ENCODE peak calls at places on chromosomes 12 and 14, in ten cellular contexts. Z is colonic mucosa; X is GM20000; N is upper lobe of right lung; H is endothelial cell; A is endodermal cell; M is mammary epithelial cell; U is AG04449; C is CD8-positive, alpha-beta T cell; Y is AG10803. Q is an unnamed sample.

GRCh38 chr14:88793259-88793625 is 489 bp upstream of the EML5 start:
- DNase-seq in A (no peak), C (no peak), Y (no peak), M (no peak), N (no peak), Z (peak; percentile 20), X (no peak), H (no peak), U (no peak), Q (no peak)

GRCh38 chr12:47767197-47767724 is 5.8 kb upstream of the SLC48A1 start:
- DNase-seq in C (peak; percentile 73), U (no peak), A (peak; percentile 94), Y (peak; percentile 43), Z (peak; percentile 77), X (peak; percentile 79), M (no peak), N (no peak), H (peak; percentile 67), Q (no peak)

GRCh38 chr14:51638071-51638944 is 13.4 kb upstream of the FRMD6 start:
- DNase-seq in X (no peak), U (no peak), C (no peak), Y (peak; percentile 94), M (no peak), A (peak; percentile 77), Z (no peak), H (no peak), N (no peak), Q (no peak)

GRCh38 chr12:83850531-83850930 is 1062.1 kb downstream of the SLC6A15 start:
- DNase-seq in H (no peak), Z (no peak), X (no peak), N (no peak), A (no peak), U (no peak), M (peak; percentile 5), C (no peak), Y (no peak), Q (no peak)

GRCh38 chr14:76083796-76084195 is 67.9 kb upstream of the GPATCH2L start:
- DNase-seq in X (no peak), H (no peak), N (no peak), Y (no peak), Z (no peak), M (no peak), C (no peak), A (peak; percentile 69), U (no peak), Q (no peak)

GRCh38 chr12:68435816-68436215 is 103.7 kb upstream of the MDM1 start:
- DNase-seq in U (no peak), M (peak; percentile 71), H (no peak), Y (no peak), C (no peak), Z (no peak), X (no peak), A (no peak), N (no peak), Q (no peak)

GRCh38 chr14:89680156-89680555 is 263.1 kb upstream of the FOXN3 start:
- DNase-seq in X (no peak), M (no peak), Z (no peak), H (no peak), Y (no peak), A (no peak), N (no peak), U (no peak), C (no peak), Q (no peak)

GRCh38 chr12:128578045-128578444 is 245.7 kb downstream of the SLC15A4 start:
- DNase-seq in M (no peak), U (no peak), Y (no peak), C (no peak), N (no peak), Z (no peak), H (no peak), A (no peak), X (no peak), Q (no peak)

GRCh38 chr14:55136241-55136640 is 7.2 kb downstream of the LGALS3 start:
- DNase-seq in C (no peak), H (no peak), N (no peak), A (no peak), Z (no peak), M (peak; percentile 36), Y (peak; percentile 75), X (no peak), U (no peak), Q (no peak)

GRCh38 chr12:53623986-53624385 is 2.2 kb downstream of the ATF7 start:
- DNase-seq in A (no peak), M (no peak), X (no peak), H (no peak), U (no peak), C (no peak), Y (peak; percentile 54), Z (peak; percentile 50), N (no peak), Q (peak; percentile 19)

GRCh38 chr12:2640281-2640680 is 154.5 kb upstream of the FKBP4 start:
- DNase-seq in Z (no peak), A (peak; percentile 64), N (no peak), Y (peak; percentile 70), M (no peak), C (no peak), X (no peak), H (no peak), U (no peak), Q (peak; percentile 38)

GRCh38 chr14:104318558-104319488 is 180.4 kb downstream of the KIF26A start:
- DNase-seq in M (no peak), N (peak; percentile 60), Z (peak; percentile 10), C (no peak), U (no peak), H (peak; percentile 3), Y (no peak), A (no peak), X (no peak), Q (no peak)

GRCh38 chr12:12689672-12690287 is 6.2 kb downstream of the GPR19 start:
- DNase-seq in N (no peak), M (no peak), H (no peak), X (no peak), U (no peak), Y (no peak), C (no peak), A (no peak), Z (no peak), Q (no peak)

GRCh38 chr12:12696562-12697383 is 790 bp upstream of the GPR19 start:
- DNase-seq in Y (peak; percentile 84), M (peak; percentile 78), H (peak; percentile 88), U (peak; percentile 17), X (peak; percentile 72), N (peak; percentile 96), A (peak; percentile 95), C (peak; percentile 95), Z (peak; percentile 95), Q (peak; percentile 61)

GRCh38 chr12:12691549-12691948 is 4.4 kb downstream of the GPR19 start:
- DNase-seq in A (no peak), X (peak; percentile 27), C (no peak), Z (no peak), M (no peak), N (no peak), Y (no peak), H (no peak), U (no peak), Q (no peak)

GRCh38 chr12:12693111-12693671 is 2.8 kb downstream of the GPR19 start:
- DNase-seq in N (no peak), A (peak; percentile 60), C (no peak), U (no peak), M (no peak), X (no peak), Z (no peak), Y (no peak), H (no peak), Q (no peak)
- TF ChIP-seq CTCF in N (no peak), A (no peak), C (no peak), U (no peak), M (no peak), X (no peak), Z (no peak), Y (no peak), H (no peak), Q (no peak)

DNA sequence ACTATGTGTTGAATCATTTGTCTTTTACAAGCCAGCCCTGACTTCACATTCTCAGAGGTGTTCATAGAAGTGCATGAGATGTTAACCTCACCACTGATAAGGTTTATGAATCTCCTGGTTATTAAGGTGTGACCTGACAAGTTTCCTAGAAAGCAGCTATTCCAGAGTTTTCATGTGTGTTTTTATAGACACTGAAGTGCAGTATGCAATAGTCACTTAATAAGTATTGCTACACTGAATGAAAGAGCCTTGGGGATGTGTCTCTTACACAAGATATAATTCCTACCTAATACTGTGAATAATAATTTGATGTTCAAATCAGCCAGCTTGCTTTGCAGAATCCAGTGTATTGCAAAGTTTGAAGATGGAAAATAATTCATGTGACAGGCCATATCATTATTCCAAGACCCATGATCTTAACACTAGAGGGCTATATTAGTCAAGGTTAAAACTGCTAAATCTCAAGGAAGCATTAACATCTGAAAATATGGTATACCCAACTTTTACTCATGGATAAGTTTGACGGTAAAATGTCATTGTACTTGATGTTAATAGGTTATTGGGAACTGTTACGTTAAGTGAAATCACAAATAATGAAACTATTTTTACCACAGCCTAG is 13.0 kb downstream of the SLC25A3 start:
- DNase-seq in U (no peak), M (no peak), Y (no peak), Z (no peak), N (no peak), H (no peak), C (no peak), A (no peak), X (no peak), Q (no peak)
- TF ChIP-seq CTCF in U (no peak), M (peak; percentile 15), Y (no peak), Z (no peak), N (peak; percentile 17), H (no peak), C (no peak), A (no peak), X (no peak), Q (no peak)

DNA sequence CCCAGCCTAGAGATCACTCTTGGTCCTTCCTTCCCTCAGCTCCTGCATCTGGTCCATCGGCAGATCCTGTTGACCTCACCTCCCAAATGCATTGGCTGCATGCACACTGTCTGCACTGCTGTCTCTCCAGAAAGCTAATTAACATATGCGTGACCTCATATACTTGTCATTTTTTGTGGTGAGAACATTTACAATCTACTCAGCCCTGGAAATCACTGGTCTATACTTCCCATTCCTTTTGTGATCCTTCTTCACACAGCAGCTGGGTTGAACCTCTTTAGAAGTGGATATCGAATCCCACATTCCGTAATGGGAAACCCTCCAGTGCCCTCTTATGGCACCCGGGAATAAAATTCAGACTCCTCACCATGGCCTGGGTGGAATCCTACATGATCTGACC is 45.0 kb downstream of the SMOC1 start:
- DNase-seq in U (no peak), A (no peak), X (no peak), Y (no peak), H (no peak), Z (no peak), C (no peak), M (no peak), N (no peak), Q (no peak)
- TF ChIP-seq CTCF in U (no peak), A (no peak), X (no peak), Y (no peak), H (no peak), Z (no peak), C (no peak), M (no peak), N (no peak), Q (no peak)

DNA sequence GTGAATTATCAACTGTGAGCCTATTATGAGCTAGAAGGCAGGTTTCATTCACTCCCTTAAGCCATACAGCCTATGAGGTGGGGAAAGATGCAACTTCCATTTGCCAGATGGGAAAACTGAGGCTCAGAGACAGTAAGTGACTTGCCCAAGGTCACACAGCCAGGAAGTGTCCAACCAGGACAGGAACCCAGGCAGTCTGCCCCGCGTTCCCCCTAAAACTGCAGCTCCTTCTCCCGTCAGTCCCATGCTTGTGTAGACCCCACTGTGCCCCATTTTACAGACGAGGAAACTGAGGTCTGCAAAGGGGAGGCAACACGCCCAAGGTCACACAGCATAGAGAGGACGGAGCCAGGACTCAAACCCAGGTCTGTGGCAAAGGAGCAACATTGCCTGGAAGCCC is 50.6 kb downstream of the NCOR2 start:
- DNase-seq in C (no peak), Y (no peak), U (no peak), A (no peak), X (no peak), Z (no peak), H (no peak), M (no peak), N (no peak), Q (no peak)
- TF ChIP-seq CTCF in C (no peak), Y (no peak), U (no peak), A (no peak), X (no peak), Z (no peak), H (no peak), M (no peak), N (no peak), Q (no peak)

Q was measured in AG09319.